ENCODE peak calls at places on chromosome 6, in ten cellular contexts. One of them, this sample, is unnamed. For H3K27me3 and H3K9me3, the result is how much of the 10 kb centered on the place peaks cover.

GRCh38 chr6:148343028-148343374 is 363 bp downstream of the SASH1 start:
- DNase-seq in PC-3: no peak
- DNase-seq in prostate gland: peak
- DNase-seq in aorta: peak
- DNase-seq in HepG2: no peak
- DNase-seq in right lobe of liver: no peak
- DNase-seq in SJSA1: no peak
- DNase-seq in MM.1S: no peak
- DNase-seq in psoas muscle: peak
- DNase-seq in fibroblast of lung: no peak
- DNase-seq in this sample: peak

GRCh38 chr6:162964703-162965140 is 236.9 kb downstream of the PACRG start:
- DNase-seq in fibroblast of lung: peak
- DNase-seq in prostate gland: no peak
- DNase-seq in SJSA1: peak
- DNase-seq in MM.1S: no peak
- DNase-seq in aorta: no peak
- DNase-seq in right lobe of liver: no peak
- DNase-seq in psoas muscle: peak
- DNase-seq in HepG2: no peak
- DNase-seq in PC-3: peak
- DNase-seq in this sample: no peak

GRCh38 chr6:143405381-143406154 is 44.9 kb downstream of the ADAT2 start:
- DNase-seq in fibroblast of lung: peak
- DNase-seq in PC-3: peak
- DNase-seq in right lobe of liver: no peak
- DNase-seq in aorta: no peak
- DNase-seq in MM.1S: no peak
- DNase-seq in psoas muscle: no peak
- DNase-seq in HepG2: no peak
- DNase-seq in prostate gland: no peak
- DNase-seq in SJSA1: no peak
- DNase-seq in this sample: no peak

GRCh38 chr6:12033770-12034169 is 21.7 kb downstream of the HIVEP1 start:
- DNase-seq in psoas muscle: no peak
- DNase-seq in prostate gland: no peak
- DNase-seq in right lobe of liver: no peak
- DNase-seq in fibroblast of lung: peak
- DNase-seq in HepG2: no peak
- DNase-seq in SJSA1: no peak
- DNase-seq in MM.1S: no peak
- DNase-seq in PC-3: peak
- DNase-seq in aorta: no peak
- DNase-seq in this sample: no peak

GRCh38 chr6:14807130-14807529 is 438.7 kb upstream of the JARID2 start:
- DNase-seq in HepG2: no peak
- DNase-seq in PC-3: no peak
- DNase-seq in right lobe of liver: no peak
- DNase-seq in prostate gland: no peak
- DNase-seq in psoas muscle: no peak
- DNase-seq in MM.1S: no peak
- DNase-seq in fibroblast of lung: no peak
- DNase-seq in SJSA1: no peak
- DNase-seq in aorta: no peak
- DNase-seq in this sample: no peak

GRCh38 chr6:43924222-43924702 is 154.3 kb downstream of the VEGFA start:
- DNase-seq in MM.1S: peak
- DNase-seq in psoas muscle: no peak
- DNase-seq in fibroblast of lung: peak
- DNase-seq in prostate gland: no peak
- DNase-seq in HepG2: no peak
- DNase-seq in SJSA1: no peak
- DNase-seq in aorta: peak
- DNase-seq in PC-3: no peak
- DNase-seq in right lobe of liver: peak
- DNase-seq in this sample: peak

GRCh38 chr6:33957391-33958207 is 153.8 kb upstream of the MLN start:
- DNase-seq in right lobe of liver: no peak
- DNase-seq in MM.1S: no peak
- DNase-seq in PC-3: no peak
- DNase-seq in psoas muscle: no peak
- DNase-seq in aorta: peak
- DNase-seq in SJSA1: no peak
- DNase-seq in HepG2: no peak
- DNase-seq in prostate gland: no peak
- DNase-seq in fibroblast of lung: no peak
- DNase-seq in this sample: no peak

GRCh38 chr6:48916523-48917050 is 546.5 kb downstream of the MMUT start:
- DNase-seq in right lobe of liver: no peak
- DNase-seq in prostate gland: no peak
- DNase-seq in fibroblast of lung: no peak
- DNase-seq in psoas muscle: no peak
- DNase-seq in MM.1S: no peak
- DNase-seq in HepG2: peak
- DNase-seq in PC-3: peak
- DNase-seq in SJSA1: no peak
- DNase-seq in aorta: no peak
- DNase-seq in this sample: no peak

GRCh38 chr6:84652356-84653026 is 111.9 kb downstream of the TBX18 start:
- DNase-seq in MM.1S: no peak
- DNase-seq in right lobe of liver: no peak
- DNase-seq in psoas muscle: no peak
- DNase-seq in HepG2: no peak
- DNase-seq in SJSA1: peak
- DNase-seq in aorta: no peak
- DNase-seq in PC-3: peak
- DNase-seq in prostate gland: no peak
- DNase-seq in fibroblast of lung: peak
- DNase-seq in this sample: no peak

GRCh38 chr6:129849456-129849855 is 11.7 kb downstream of the TMEM244 start:
- DNase-seq in fibroblast of lung: peak
- DNase-seq in HepG2: no peak
- DNase-seq in PC-3: peak
- DNase-seq in right lobe of liver: no peak
- DNase-seq in prostate gland: no peak
- DNase-seq in SJSA1: no peak
- DNase-seq in psoas muscle: no peak
- DNase-seq in MM.1S: no peak
- DNase-seq in aorta: no peak
- DNase-seq in this sample: no peak

GRCh38 chr6:28772480-28773381 is 151.1 kb downstream of the TRIM27 start:
- DNase-seq in fibroblast of lung: no peak
- DNase-seq in PC-3: no peak
- DNase-seq in SJSA1: peak
- DNase-seq in HepG2: no peak
- DNase-seq in aorta: no peak
- DNase-seq in right lobe of liver: no peak
- DNase-seq in prostate gland: no peak
- DNase-seq in psoas muscle: no peak
- DNase-seq in MM.1S: no peak
- DNase-seq in this sample: no peak

GRCh38 chr6:158666637-158667359 is 16.9 kb downstream of the SYTL3 start:
- DNase-seq in aorta: no peak
- DNase-seq in HepG2: no peak
- DNase-seq in psoas muscle: no peak
- DNase-seq in right lobe of liver: no peak
- DNase-seq in MM.1S: no peak
- DNase-seq in fibroblast of lung: peak
- DNase-seq in prostate gland: peak
- DNase-seq in SJSA1: no peak
- DNase-seq in PC-3: no peak
- DNase-seq in this sample: peak

GRCh38 chr6:10237284-10238043 is 177.4 kb downstream of the TFAP2A start:
- DNase-seq in PC-3: peak
- DNase-seq in aorta: no peak
- DNase-seq in right lobe of liver: no peak
- DNase-seq in psoas muscle: no peak
- DNase-seq in HepG2: no peak
- DNase-seq in prostate gland: no peak
- DNase-seq in SJSA1: peak
- DNase-seq in MM.1S: no peak
- DNase-seq in fibroblast of lung: no peak
- DNase-seq in this sample: no peak

GRCh38 chr6:15079288-15079817 is 166.5 kb upstream of the JARID2 start:
- DNase-seq in fibroblast of lung: no peak
- DNase-seq in MM.1S: no peak
- DNase-seq in right lobe of liver: no peak
- DNase-seq in HepG2: peak
- DNase-seq in PC-3: no peak
- DNase-seq in prostate gland: no peak
- DNase-seq in SJSA1: no peak
- DNase-seq in aorta: no peak
- DNase-seq in psoas muscle: no peak
- DNase-seq in this sample: no peak

GRCh38 chr6:12354499-12354898 is 64.3 kb downstream of the EDN1 start:
- DNase-seq in HepG2: no peak
- DNase-seq in PC-3: no peak
- DNase-seq in right lobe of liver: no peak
- DNase-seq in fibroblast of lung: peak
- DNase-seq in prostate gland: peak
- DNase-seq in MM.1S: no peak
- DNase-seq in SJSA1: peak
- DNase-seq in aorta: no peak
- DNase-seq in psoas muscle: no peak
- DNase-seq in this sample: no peak

GRCh38 chr6:30378290-30378937 is 33.5 kb downstream of the RPP21 start:
- DNase-seq in prostate gland: no peak
- DNase-seq in right lobe of liver: no peak
- DNase-seq in fibroblast of lung: peak
- DNase-seq in SJSA1: no peak
- DNase-seq in HepG2: peak
- DNase-seq in aorta: no peak
- DNase-seq in PC-3: peak
- DNase-seq in psoas muscle: no peak
- DNase-seq in MM.1S: no peak
- DNase-seq in this sample: no peak

GRCh38 chr6:34531580-34532201 is 24.4 kb downstream of the SPDEF start:
- DNase-seq in MM.1S: no peak
- DNase-seq in fibroblast of lung: peak
- DNase-seq in prostate gland: no peak
- DNase-seq in psoas muscle: peak
- DNase-seq in PC-3: no peak
- DNase-seq in SJSA1: no peak
- DNase-seq in aorta: peak
- DNase-seq in HepG2: no peak
- DNase-seq in right lobe of liver: no peak
- DNase-seq in this sample: peak

GRCh38 chr6:105431226-105431625 is 28.3 kb upstream of the PREP start:
- DNase-seq in HepG2: peak
- DNase-seq in psoas muscle: no peak
- DNase-seq in prostate gland: no peak
- DNase-seq in SJSA1: no peak
- DNase-seq in PC-3: peak
- DNase-seq in fibroblast of lung: peak
- DNase-seq in aorta: no peak
- DNase-seq in MM.1S: peak
- DNase-seq in right lobe of liver: no peak
- DNase-seq in this sample: no peak

GRCh38 chr6:107421696-107422256 is 37.6 kb downstream of the PDSS2 start:
- DNase-seq in HepG2: peak
- DNase-seq in right lobe of liver: no peak
- DNase-seq in MM.1S: no peak
- DNase-seq in aorta: no peak
- DNase-seq in PC-3: no peak
- DNase-seq in fibroblast of lung: no peak
- DNase-seq in prostate gland: no peak
- DNase-seq in psoas muscle: no peak
- DNase-seq in SJSA1: no peak
- DNase-seq in this sample: no peak

DNA sequence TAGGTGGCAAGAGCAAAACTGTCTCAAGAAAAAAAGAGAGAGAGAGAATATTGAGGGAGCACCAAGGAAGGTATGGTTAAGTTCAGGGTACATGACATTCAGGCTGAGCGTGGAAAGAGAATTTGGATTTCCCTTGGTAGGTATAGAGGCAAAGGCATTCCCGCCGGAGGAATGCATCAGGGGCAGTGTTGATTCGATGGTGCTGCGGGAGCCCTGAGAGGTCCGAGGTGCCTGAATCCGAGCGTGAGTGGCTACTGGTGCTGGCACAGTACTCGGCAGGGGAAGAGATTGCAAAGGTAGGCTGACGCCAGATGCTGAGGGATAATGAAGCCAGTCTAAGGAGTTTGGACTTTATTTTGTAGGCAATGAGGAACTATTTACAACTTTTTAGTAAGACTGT is 20.0 kb downstream of the BMP6 start:
- DNase-seq in SJSA1: no peak
- DNase-seq in prostate gland: no peak
- DNase-seq in HepG2: no peak
- DNase-seq in aorta: no peak
- DNase-seq in psoas muscle: no peak
- DNase-seq in MM.1S: no peak
- DNase-seq in right lobe of liver: no peak
- DNase-seq in PC-3: no peak
- DNase-seq in fibroblast of lung: no peak
- DNase-seq in this sample: no peak
- H3K27me3 ChIP-seq in SJSA1: under half
- H3K27me3 ChIP-seq in prostate gland: under half
- H3K27me3 ChIP-seq in HepG2: under half
- H3K27me3 ChIP-seq in aorta: under half
- H3K27me3 ChIP-seq in psoas muscle: under half
- H3K27me3 ChIP-seq in MM.1S: under half
- H3K27me3 ChIP-seq in right lobe of liver: under half
- H3K27me3 ChIP-seq in PC-3: under half
- H3K27me3 ChIP-seq in fibroblast of lung: under half
- H3K27me3 ChIP-seq in this sample: under half

GRCh38 chr6:1809359-1809988 is 199.8 kb downstream of the FOXC1 start:
- DNase-seq in SJSA1: no peak
- DNase-seq in MM.1S: no peak
- DNase-seq in PC-3: peak
- DNase-seq in right lobe of liver: no peak
- DNase-seq in aorta: no peak
- DNase-seq in prostate gland: no peak
- DNase-seq in psoas muscle: no peak
- DNase-seq in fibroblast of lung: no peak
- DNase-seq in HepG2: no peak
- DNase-seq in this sample: no peak
- H3K9me3 ChIP-seq in SJSA1: under half
- H3K9me3 ChIP-seq in MM.1S: under half
- H3K9me3 ChIP-seq in PC-3: under half
- H3K9me3 ChIP-seq in right lobe of liver: under half
- H3K9me3 ChIP-seq in aorta: under half
- H3K9me3 ChIP-seq in prostate gland: under half
- H3K9me3 ChIP-seq in psoas muscle: under half
- H3K9me3 ChIP-seq in fibroblast of lung: under half
- H3K9me3 ChIP-seq in HepG2: under half
- H3K9me3 ChIP-seq in this sample: under half

GRCh38 chr6:154926366-154926765 is 68.7 kb upstream of the TIAM2 start:
- DNase-seq in HepG2: no peak
- DNase-seq in right lobe of liver: no peak
- DNase-seq in psoas muscle: no peak
- DNase-seq in fibroblast of lung: no peak
- DNase-seq in prostate gland: no peak
- DNase-seq in SJSA1: no peak
- DNase-seq in aorta: no peak
- DNase-seq in MM.1S: no peak
- DNase-seq in PC-3: no peak
- DNase-seq in this sample: no peak
- H3K27me3 ChIP-seq in HepG2: under half
- H3K27me3 ChIP-seq in right lobe of liver: under half
- H3K27me3 ChIP-seq in psoas muscle: under half
- H3K27me3 ChIP-seq in fibroblast of lung: under half
- H3K27me3 ChIP-seq in prostate gland: under half
- H3K27me3 ChIP-seq in SJSA1: under half
- H3K27me3 ChIP-seq in aorta: under half
- H3K27me3 ChIP-seq in MM.1S: under half
- H3K27me3 ChIP-seq in PC-3: under half
- H3K27me3 ChIP-seq in this sample: under half

GRCh38 chr6:5754904-5755303 is 251.8 kb downstream of the NRN1 start:
- DNase-seq in fibroblast of lung: no peak
- DNase-seq in aorta: no peak
- DNase-seq in right lobe of liver: no peak
- DNase-seq in HepG2: no peak
- DNase-seq in psoas muscle: no peak
- DNase-seq in PC-3: no peak
- DNase-seq in SJSA1: no peak
- DNase-seq in MM.1S: no peak
- DNase-seq in prostate gland: no peak
- DNase-seq in this sample: no peak
- H3K9me3 ChIP-seq in fibroblast of lung: under half
- H3K9me3 ChIP-seq in aorta: under half
- H3K9me3 ChIP-seq in right lobe of liver: under half
- H3K9me3 ChIP-seq in HepG2: under half
- H3K9me3 ChIP-seq in psoas muscle: under half
- H3K9me3 ChIP-seq in PC-3: under half
- H3K9me3 ChIP-seq in SJSA1: under half
- H3K9me3 ChIP-seq in MM.1S: under half
- H3K9me3 ChIP-seq in prostate gland: under half
- H3K9me3 ChIP-seq in this sample: under half

This sample was measured in breast epithelium.